ENCODE peak calls at places on chromosomes 6 and 20, in four cellular contexts. H is activated gamma-delta T cell treated with Interleukin-2 at 50 U/mL for 16 hours; Q is naive thymus-derived CD4-positive, alpha-beta T cell; X is amniotic stem cell. J is an unnamed sample.

GRCh38 chr6:87705070-87705691 is 3.1 kb upstream of the AKIRIN2 start:
- DNase-seq in X (no peak), Q (no peak), H (no peak), J (peak; percentile 83)

GRCh38 chr6:149990109-149990671 is 26.4 kb downstream of the ULBP1 start:
- DNase-seq in X (no peak), H (no peak), Q (no peak), J (no peak)

GRCh38 chr6:108395297-108395696 is 100.4 kb downstream of the AFG1L start:
- DNase-seq in X (no peak), Q (no peak), H (no peak), J (no peak)

GRCh38 chr6:25601797-25602679 is 50.0 kb upstream of the SCGN start:
- DNase-seq in H (no peak), Q (peak; percentile 34), X (peak; percentile 33), J (peak; percentile 29)

GRCh38 chr20:25083773-25084615 is 2.1 kb upstream of the VSX1 start:
- DNase-seq in Q (no peak), X (no peak), H (no peak), J (no peak)

GRCh38 chr6:16504608-16505007 is 256.7 kb downstream of the ATXN1 start:
- DNase-seq in Q (no peak), H (no peak), X (no peak), J (no peak)

GRCh38 chr6:290111-290932 is 2.0 kb upstream of the DUSP22 start:
- DNase-seq in Q (no peak), X (no peak), H (no peak), J (no peak)

GRCh38 chr20:56504373-56505005 is 20.1 kb upstream of the FAM209A start:
- DNase-seq in H (peak; percentile 12), X (no peak), Q (peak; percentile 34), J (no peak)

GRCh38 chr6:157033428-157034140 is 256.4 kb downstream of the ARID1B start:
- DNase-seq in X (no peak), Q (no peak), H (no peak), J (no peak)

GRCh38 chr6:118663993-118664985 is 12.9 kb upstream of the CEP85L start:
- DNase-seq in H (no peak), Q (no peak), X (no peak), J (no peak)

GRCh38 chr6:147161974-147162495 is 42.2 kb upstream of the STXBP5 start:
- DNase-seq in Q (no peak), X (peak; percentile 58), H (no peak), J (no peak)

GRCh38 chr6:166751051-166751595 is 124.1 kb upstream of the RPS6KA2 start:
- DNase-seq in H (peak; percentile 19), Q (peak; percentile 23), X (no peak), J (no peak)

GRCh38 chr6:84549912-84550311 is 214.5 kb downstream of the TBX18 start:
- DNase-seq in X (no peak), H (no peak), Q (no peak), J (no peak)

GRCh38 chr6:97978855-97979271 is 695.8 kb upstream of the MMS22L start:
- DNase-seq in Q (no peak), X (no peak), H (no peak), J (no peak)

GRCh38 chr20:46640536-46641311 is 10.5 kb downstream of the SLC13A3 start:
- DNase-seq in X (no peak), H (no peak), Q (no peak), J (no peak)

GRCh38 chr20:60624066-60624465 is 628.0 kb upstream of the CDH4 start:
- DNase-seq in Q (no peak), X (no peak), H (no peak), J (no peak)

GRCh38 chr6:2021713-2022125 is 223.7 kb downstream of the GMDS start:
- DNase-seq in H (no peak), X (no peak), Q (no peak), J (peak; percentile 70)

GRCh38 chr6:100479180-100480035 is 14.7 kb upstream of the SIM1 start:
- DNase-seq in Q (no peak), X (no peak), H (no peak), J (peak; percentile 56)

GRCh38 chr20:54092021-54092420 is 21.6 kb upstream of the BCAS1 start:
- DNase-seq in H (no peak), X (no peak), Q (no peak), J (no peak)

GRCh38 chr6:154615483-154616025 is 105.1 kb upstream of the CNKSR3 start:
- DNase-seq in H (no peak), Q (no peak), X (no peak), J (peak; percentile 88)

GRCh38 chr6:43706788-43707187 is 19.2 kb upstream of the MRPS18A start:
- DNase-seq in X (no peak), Q (no peak), H (no peak), J (no peak)

GRCh38 chr6:5335020-5335419 is 73.7 kb downstream of the FARS2 start:
- DNase-seq in X (no peak), H (no peak), Q (no peak), J (no peak)

GRCh38 chr6:42962502-42963178 is 2.1 kb downstream of the GNMT start:
- DNase-seq in H (no peak), Q (no peak), X (no peak), J (no peak)

GRCh38 chr6:170186006-170186908 is 104.6 kb downstream of the DLL1 start:
- DNase-seq in Q (no peak), X (no peak), H (no peak), J (no peak)

GRCh38 chr6:41483943-41484342 is 62.2 kb upstream of the FOXP4 start:
- DNase-seq in X (no peak), Q (no peak), H (no peak), J (no peak)

GRCh38 chr6:116547358-116547757 is 1.9 kb upstream of the TRAPPC3L start:
- DNase-seq in X (no peak), H (no peak), Q (no peak), J (no peak)

GRCh38 chr20:34074101-34074760 is 37.8 kb downstream of the EIF2S2 start:
- DNase-seq in Q (no peak), X (no peak), H (no peak), J (no peak)

GRCh38 chr20:48697845-48698491 is 129.8 kb downstream of the PREX1 start:
- DNase-seq in Q (no peak), H (no peak), X (peak; percentile 48), J (peak; percentile 78)

GRCh38 chr6:158284340-158285210 is 27.7 kb upstream of the TULP4 start:
- DNase-seq in X (peak; percentile 62), H (no peak), Q (no peak), J (no peak)

GRCh38 chr20:41738584-41739193 is 120.5 kb upstream of the CHD6 start:
- DNase-seq in Q (peak; percentile 15), H (no peak), X (no peak), J (peak; percentile 19)

GRCh38 chr6:43269273-43270007 is 26.2 kb downstream of the TTBK1 start:
- DNase-seq in X (no peak), H (peak; percentile 32), Q (peak; percentile 45), J (no peak)

GRCh38 chr6:17497701-17498100 is 102.4 kb upstream of the FAM8A1 start:
- DNase-seq in X (no peak), Q (no peak), H (no peak), J (peak; percentile 30)

GRCh38 chr20:440636-441035 is 21.7 kb downstream of the TBC1D20 start:
- DNase-seq in H (no peak), X (no peak), Q (no peak), J (no peak)

GRCh38 chr6:166412156-166412910 is 29.6 kb upstream of the MPC1 start:
- DNase-seq in Q (no peak), X (no peak), H (no peak), J (no peak)

GRCh38 chr6:119137194-119138072 is 59.0 kb upstream of the FAM184A start:
- DNase-seq in Q (no peak), H (no peak), X (no peak), J (no peak)

GRCh38 chr6:37058084-37058586 is 52.7 kb downstream of the FGD2 start:
- DNase-seq in X (no peak), Q (no peak), H (no peak), J (no peak)

GRCh38 chr6:1027109-1027794 is 284.6 kb upstream of the FOXQ1 start:
- DNase-seq in X (no peak), H (no peak), Q (no peak), J (peak; percentile 86)

GRCh38 chr6:125611573-125612399 is 137.6 kb upstream of the HEY2 start:
- DNase-seq in H (no peak), Q (no peak), X (no peak), J (peak; percentile 96)

J was measured in Caki2.